ENCODE peak calls at places on chromosomes 16 and 17, in nine cellular contexts. One of them, this sample, is unnamed.

GRCh38 chr17:48841395-48841831 is 10.6 kb downstream of the CALCOCO2 start:
- DNase-seq in psoas muscle: no peak
- DNase-seq in aorta: no peak
- DNase-seq in brain microvascular endothelial cell: peak; percentile 61
- DNase-seq in HCT116: no peak
- DNase-seq in DND-41: peak; percentile 52
- DNase-seq in fibroblast of mammary gland: peak; percentile 85
- DNase-seq in heart left ventricle: no peak
- DNase-seq in transverse colon: no peak
- DNase-seq in this sample: no peak

GRCh38 chr16:24493859-24494258 is 45.5 kb upstream of the RBBP6 start:
- DNase-seq in transverse colon: no peak
- DNase-seq in HCT116: no peak
- DNase-seq in DND-41: no peak
- DNase-seq in brain microvascular endothelial cell: no peak
- DNase-seq in aorta: no peak
- DNase-seq in fibroblast of mammary gland: no peak
- DNase-seq in heart left ventricle: no peak
- DNase-seq in psoas muscle: no peak
- DNase-seq in this sample: no peak

GRCh38 chr17:44585315-44585714 is 28.0 kb downstream of the FZD2 start:
- DNase-seq in transverse colon: no peak
- DNase-seq in fibroblast of mammary gland: no peak
- DNase-seq in HCT116: no peak
- DNase-seq in psoas muscle: no peak
- DNase-seq in aorta: no peak
- DNase-seq in DND-41: no peak
- DNase-seq in heart left ventricle: no peak
- DNase-seq in brain microvascular endothelial cell: no peak
- DNase-seq in this sample: no peak

GRCh38 chr17:78289802-78290363 is 58.5 kb downstream of the TMEM235 start:
- DNase-seq in HCT116: peak; percentile 88
- DNase-seq in brain microvascular endothelial cell: peak; percentile 86
- DNase-seq in transverse colon: peak; percentile 84
- DNase-seq in fibroblast of mammary gland: peak; percentile 92
- DNase-seq in heart left ventricle: peak; percentile 84
- DNase-seq in psoas muscle: peak; percentile 73
- DNase-seq in DND-41: peak; percentile 78
- DNase-seq in aorta: peak; percentile 88
- DNase-seq in this sample: peak; percentile 78

GRCh38 chr16:84190731-84191388 is at the start of gene ADAD2:
- DNase-seq in DND-41: peak; percentile 20
- DNase-seq in psoas muscle: no peak
- DNase-seq in heart left ventricle: no peak
- DNase-seq in fibroblast of mammary gland: no peak
- DNase-seq in aorta: no peak
- DNase-seq in HCT116: peak; percentile 37
- DNase-seq in brain microvascular endothelial cell: no peak
- DNase-seq in transverse colon: no peak
- DNase-seq in this sample: no peak

GRCh38 chr16:51577621-51578303 is 426.7 kb upstream of the SALL1 start:
- DNase-seq in fibroblast of mammary gland: peak; percentile 48
- DNase-seq in HCT116: no peak
- DNase-seq in psoas muscle: no peak
- DNase-seq in DND-41: no peak
- DNase-seq in brain microvascular endothelial cell: no peak
- DNase-seq in heart left ventricle: no peak
- DNase-seq in aorta: no peak
- DNase-seq in transverse colon: no peak
- DNase-seq in this sample: no peak

GRCh38 chr16:24975428-24975889 is 39.7 kb downstream of the ARHGAP17 start:
- DNase-seq in fibroblast of mammary gland: no peak
- DNase-seq in heart left ventricle: no peak
- DNase-seq in brain microvascular endothelial cell: no peak
- DNase-seq in HCT116: no peak
- DNase-seq in psoas muscle: no peak
- DNase-seq in aorta: no peak
- DNase-seq in DND-41: no peak
- DNase-seq in transverse colon: no peak
- DNase-seq in this sample: no peak

GRCh38 chr17:15513058-15513858 is 45.8 kb upstream of the CDRT4 start:
- DNase-seq in transverse colon: no peak
- DNase-seq in psoas muscle: no peak
- DNase-seq in DND-41: no peak
- DNase-seq in HCT116: no peak
- DNase-seq in heart left ventricle: no peak
- DNase-seq in aorta: no peak
- DNase-seq in fibroblast of mammary gland: peak; percentile 54
- DNase-seq in brain microvascular endothelial cell: no peak
- DNase-seq in this sample: no peak

GRCh38 chr17:72465191-72466024 is 344.6 kb downstream of the SOX9 start:
- DNase-seq in fibroblast of mammary gland: peak; percentile 77
- DNase-seq in DND-41: no peak
- DNase-seq in psoas muscle: no peak
- DNase-seq in transverse colon: peak; percentile 77
- DNase-seq in aorta: no peak
- DNase-seq in brain microvascular endothelial cell: peak; percentile 94
- DNase-seq in HCT116: peak; percentile 92
- DNase-seq in heart left ventricle: no peak
- DNase-seq in this sample: no peak

GRCh38 chr17:64491995-64492394 is 4.9 kb downstream of the POLG2 start:
- DNase-seq in aorta: no peak
- DNase-seq in heart left ventricle: no peak
- DNase-seq in DND-41: no peak
- DNase-seq in fibroblast of mammary gland: peak; percentile 80
- DNase-seq in transverse colon: no peak
- DNase-seq in HCT116: no peak
- DNase-seq in psoas muscle: no peak
- DNase-seq in brain microvascular endothelial cell: no peak
- DNase-seq in this sample: no peak

GRCh38 chr17:4394208-4395110 is 28.0 kb upstream of the UBE2G1 start:
- DNase-seq in transverse colon: no peak
- DNase-seq in aorta: no peak
- DNase-seq in DND-41: no peak
- DNase-seq in HCT116: no peak
- DNase-seq in brain microvascular endothelial cell: no peak
- DNase-seq in fibroblast of mammary gland: no peak
- DNase-seq in psoas muscle: no peak
- DNase-seq in heart left ventricle: no peak
- DNase-seq in this sample: no peak

GRCh38 chr17:72886622-72887021 is 205.9 kb downstream of the SLC39A11 start:
- DNase-seq in brain microvascular endothelial cell: no peak
- DNase-seq in heart left ventricle: no peak
- DNase-seq in fibroblast of mammary gland: no peak
- DNase-seq in transverse colon: no peak
- DNase-seq in aorta: no peak
- DNase-seq in psoas muscle: no peak
- DNase-seq in DND-41: no peak
- DNase-seq in HCT116: no peak
- DNase-seq in this sample: no peak

GRCh38 chr16:47142469-47143328 is 1.0 kb downstream of the NETO2 start:
- DNase-seq in heart left ventricle: peak; percentile 30
- DNase-seq in HCT116: no peak
- DNase-seq in DND-41: no peak
- DNase-seq in transverse colon: peak; percentile 36
- DNase-seq in psoas muscle: peak; percentile 22
- DNase-seq in aorta: peak; percentile 50
- DNase-seq in brain microvascular endothelial cell: peak; percentile 14
- DNase-seq in fibroblast of mammary gland: peak; percentile 59
- DNase-seq in this sample: peak; percentile 6

GRCh38 chr17:69492410-69493071 is 78.0 kb downstream of the MAP2K6 start:
- DNase-seq in DND-41: no peak
- DNase-seq in aorta: no peak
- DNase-seq in psoas muscle: no peak
- DNase-seq in brain microvascular endothelial cell: peak; percentile 79
- DNase-seq in heart left ventricle: no peak
- DNase-seq in transverse colon: no peak
- DNase-seq in fibroblast of mammary gland: peak; percentile 82
- DNase-seq in HCT116: peak; percentile 28
- DNase-seq in this sample: no peak

GRCh38 chr16:72042157-72042660 is 12.1 kb upstream of the HP start:
- DNase-seq in brain microvascular endothelial cell: no peak
- DNase-seq in psoas muscle: peak; percentile 58
- DNase-seq in heart left ventricle: no peak
- DNase-seq in transverse colon: no peak
- DNase-seq in aorta: no peak
- DNase-seq in fibroblast of mammary gland: no peak
- DNase-seq in HCT116: no peak
- DNase-seq in DND-41: no peak
- DNase-seq in this sample: no peak

GRCh38 chr17:41917192-41917591 is 1.6 kb downstream of the ACLY start:
- DNase-seq in aorta: no peak
- DNase-seq in brain microvascular endothelial cell: peak; percentile 19
- DNase-seq in psoas muscle: no peak
- DNase-seq in transverse colon: no peak
- DNase-seq in heart left ventricle: no peak
- DNase-seq in HCT116: no peak
- DNase-seq in DND-41: no peak
- DNase-seq in fibroblast of mammary gland: peak; percentile 85
- DNase-seq in this sample: no peak

GRCh38 chr16:31267332-31268032 is 7.7 kb downstream of the ITGAM start:
- DNase-seq in fibroblast of mammary gland: no peak
- DNase-seq in DND-41: no peak
- DNase-seq in HCT116: no peak
- DNase-seq in brain microvascular endothelial cell: no peak
- DNase-seq in heart left ventricle: no peak
- DNase-seq in transverse colon: no peak
- DNase-seq in aorta: no peak
- DNase-seq in psoas muscle: no peak
- DNase-seq in this sample: no peak

GRCh38 chr17:64097196-64097936 is 32.6 kb downstream of the ERN1 start:
- DNase-seq in fibroblast of mammary gland: peak; percentile 94
- DNase-seq in DND-41: no peak
- DNase-seq in HCT116: no peak
- DNase-seq in aorta: no peak
- DNase-seq in heart left ventricle: no peak
- DNase-seq in transverse colon: no peak
- DNase-seq in psoas muscle: no peak
- DNase-seq in brain microvascular endothelial cell: peak; percentile 54
- DNase-seq in this sample: no peak

GRCh38 chr17:75565066-75565465 is 22.5 kb upstream of the MYO15B start:
- DNase-seq in brain microvascular endothelial cell: no peak
- DNase-seq in aorta: no peak
- DNase-seq in DND-41: no peak
- DNase-seq in heart left ventricle: no peak
- DNase-seq in transverse colon: no peak
- DNase-seq in psoas muscle: no peak
- DNase-seq in HCT116: no peak
- DNase-seq in fibroblast of mammary gland: peak; percentile 41
- DNase-seq in this sample: no peak

GRCh38 chr17:38510424-38511125 is 82.3 kb downstream of the ARHGAP23 start:
- DNase-seq in fibroblast of mammary gland: no peak
- DNase-seq in aorta: no peak
- DNase-seq in psoas muscle: no peak
- DNase-seq in HCT116: no peak
- DNase-seq in DND-41: no peak
- DNase-seq in heart left ventricle: no peak
- DNase-seq in transverse colon: no peak
- DNase-seq in brain microvascular endothelial cell: no peak
- DNase-seq in this sample: no peak
- H3K4me3 ChIP-seq in fibroblast of mammary gland: no peak overlapping the region
- H3K4me3 ChIP-seq in aorta: no peak overlapping the region
- H3K4me3 ChIP-seq in psoas muscle: no peak overlapping the region
- H3K4me3 ChIP-seq in HCT116: no peak overlapping the region
- H3K4me3 ChIP-seq in DND-41: no peak overlapping the region
- H3K4me3 ChIP-seq in heart left ventricle: peak overlapping the region; percentile 36
- H3K4me3 ChIP-seq in transverse colon: no peak overlapping the region
- H3K4me3 ChIP-seq in brain microvascular endothelial cell: no peak overlapping the region
- H3K4me3 ChIP-seq in this sample: no peak overlapping the region

GRCh38 chr16:324451-325334 is 27.8 kb downstream of the AXIN1 start:
- DNase-seq in fibroblast of mammary gland: no peak
- DNase-seq in heart left ventricle: no peak
- DNase-seq in brain microvascular endothelial cell: no peak
- DNase-seq in HCT116: no peak
- DNase-seq in DND-41: peak; percentile 31
- DNase-seq in psoas muscle: no peak
- DNase-seq in aorta: no peak
- DNase-seq in transverse colon: peak; percentile 42
- DNase-seq in this sample: peak; percentile 82
- H3K4me3 ChIP-seq in fibroblast of mammary gland: no peak overlapping the region
- H3K4me3 ChIP-seq in heart left ventricle: peak overlapping the region; percentile 35
- H3K4me3 ChIP-seq in brain microvascular endothelial cell: no peak overlapping the region
- H3K4me3 ChIP-seq in HCT116: no peak overlapping the region
- H3K4me3 ChIP-seq in DND-41: no peak overlapping the region
- H3K4me3 ChIP-seq in psoas muscle: peak overlapping the region; percentile 18
- H3K4me3 ChIP-seq in aorta: no peak overlapping the region
- H3K4me3 ChIP-seq in transverse colon: no peak overlapping the region
- H3K4me3 ChIP-seq in this sample: peak overlapping the region; percentile 40

GRCh38 chr16:66924527-66925321 is 611 bp downstream of the RRAD start:
- DNase-seq in transverse colon: peak; percentile 67
- DNase-seq in DND-41: no peak
- DNase-seq in aorta: no peak
- DNase-seq in psoas muscle: peak; percentile 54
- DNase-seq in brain microvascular endothelial cell: no peak
- DNase-seq in HCT116: no peak
- DNase-seq in heart left ventricle: peak; percentile 71
- DNase-seq in fibroblast of mammary gland: no peak
- DNase-seq in this sample: peak; percentile 33
- H3K4me3 ChIP-seq in transverse colon: peak overlapping the region; percentile 29
- H3K4me3 ChIP-seq in DND-41: no peak overlapping the region
- H3K4me3 ChIP-seq in aorta: peak overlapping the region; percentile 49
- H3K4me3 ChIP-seq in psoas muscle: peak overlapping the region; percentile 67
- H3K4me3 ChIP-seq in brain microvascular endothelial cell: peak overlapping the region; percentile 39
- H3K4me3 ChIP-seq in HCT116: peak overlapping the region; percentile 15
- H3K4me3 ChIP-seq in heart left ventricle: peak overlapping the region; percentile 94
- H3K4me3 ChIP-seq in fibroblast of mammary gland: peak overlapping the region; percentile 21
- H3K4me3 ChIP-seq in this sample: no peak overlapping the region

GRCh38 chr17:18015603-18016002 is 23.4 kb downstream of the ATPAF2 start:
- DNase-seq in heart left ventricle: no peak
- DNase-seq in transverse colon: no peak
- DNase-seq in brain microvascular endothelial cell: no peak
- DNase-seq in DND-41: no peak
- DNase-seq in fibroblast of mammary gland: no peak
- DNase-seq in psoas muscle: no peak
- DNase-seq in HCT116: no peak
- DNase-seq in aorta: no peak
- DNase-seq in this sample: no peak
- H3K4me3 ChIP-seq in heart left ventricle: no peak overlapping the region
- H3K4me3 ChIP-seq in transverse colon: no peak overlapping the region
- H3K4me3 ChIP-seq in brain microvascular endothelial cell: no peak overlapping the region
- H3K4me3 ChIP-seq in DND-41: no peak overlapping the region
- H3K4me3 ChIP-seq in fibroblast of mammary gland: no peak overlapping the region
- H3K4me3 ChIP-seq in psoas muscle: no peak overlapping the region
- H3K4me3 ChIP-seq in HCT116: no peak overlapping the region
- H3K4me3 ChIP-seq in aorta: no peak overlapping the region
- H3K4me3 ChIP-seq in this sample: no peak overlapping the region

DNA sequence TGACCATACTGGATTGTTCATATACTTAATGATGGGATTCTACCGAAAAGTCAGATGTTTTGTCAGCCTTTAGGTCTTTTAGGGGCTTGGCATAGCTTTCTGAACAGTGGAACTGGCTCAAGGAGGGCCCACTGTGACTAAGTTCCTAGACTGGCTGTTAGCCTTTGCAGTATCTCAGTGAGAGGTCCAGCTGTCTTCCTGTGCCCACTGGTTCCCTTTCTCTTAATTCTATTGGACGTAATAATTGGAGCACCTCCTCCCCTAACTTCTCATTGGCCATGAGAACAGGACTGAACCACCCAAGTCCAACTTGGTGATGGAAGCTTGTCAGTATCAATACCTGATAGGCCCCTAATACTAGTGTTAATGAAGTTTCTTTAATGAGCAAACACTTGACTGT is 13.5 kb downstream of the KPNA2 start:
- DNase-seq in transverse colon: no peak
- DNase-seq in aorta: no peak
- DNase-seq in HCT116: peak; percentile 33
- DNase-seq in psoas muscle: no peak
- DNase-seq in fibroblast of mammary gland: no peak
- DNase-seq in heart left ventricle: no peak
- DNase-seq in DND-41: no peak
- DNase-seq in brain microvascular endothelial cell: no peak
- DNase-seq in this sample: no peak
- H3K4me3 ChIP-seq in transverse colon: no peak overlapping the region
- H3K4me3 ChIP-seq in aorta: no peak overlapping the region
- H3K4me3 ChIP-seq in HCT116: no peak overlapping the region
- H3K4me3 ChIP-seq in psoas muscle: no peak overlapping the region
- H3K4me3 ChIP-seq in fibroblast of mammary gland: no peak overlapping the region
- H3K4me3 ChIP-seq in heart left ventricle: no peak overlapping the region
- H3K4me3 ChIP-seq in DND-41: no peak overlapping the region
- H3K4me3 ChIP-seq in brain microvascular endothelial cell: no peak overlapping the region
- H3K4me3 ChIP-seq in this sample: no peak overlapping the region

This sample was measured in CD4-positive, CD25-positive, alpha-beta regulatory T cell.